ENCODE peak calls at places on chromosome 2, in six cellular contexts. S, C, A, R, N and Q are unnamed samples.

GRCh38 chr2:8645176-8645831 is 36.6 kb upstream of the ID2 start:
- DNase-seq in A (no peak), N (no peak), S (no peak), R (no peak), C (no peak), Q (no peak)

GRCh38 chr2:208006833-208007232 is 18.5 kb downstream of the PLEKHM3 start:
- DNase-seq in C (peak), A (no peak), N (no peak), S (no peak), R (no peak), Q (no peak)

GRCh38 chr2:37829202-37829601 is 95.9 kb upstream of the RMDN2 start:
- DNase-seq in R (no peak), N (no peak), C (peak), S (no peak), A (no peak), Q (no peak)

GRCh38 chr2:144132357-144132756 is 387.6 kb downstream of the ZEB2 start:
- DNase-seq in N (no peak), A (no peak), S (no peak), R (no peak), C (peak), Q (no peak)

GRCh38 chr2:73235315-73236028 is 1.4 kb downstream of the CCT7 start:
- DNase-seq in R (no peak), A (no peak), N (no peak), C (no peak), S (peak), Q (no peak)

GRCh38 chr2:86079981-86080911 is 25.4 kb downstream of the POLR1A start:
- DNase-seq in C (peak), R (peak), A (peak), S (peak), N (peak), Q (peak)

GRCh38 chr2:170500770-170501169 is 214.4 kb upstream of the SP5 start:
- DNase-seq in A (no peak), N (no peak), S (no peak), R (no peak), C (peak), Q (no peak)

GRCh38 chr2:30288576-30288975 is 57.2 kb downstream of the LBH start:
- DNase-seq in A (no peak), C (no peak), S (no peak), R (no peak), N (no peak), Q (no peak)

GRCh38 chr2:27238976-27239375 is 21.8 kb downstream of the CAD start:
- DNase-seq in A (no peak), N (no peak), R (no peak), C (no peak), S (no peak), Q (no peak)

GRCh38 chr2:241194811-241195210 is 6.3 kb downstream of the ANO7 start:
- DNase-seq in R (no peak), C (no peak), A (no peak), S (peak), N (no peak), Q (no peak)

GRCh38 chr2:11362781-11363099 is 18.3 kb upstream of the ROCK2 start:
- DNase-seq in C (no peak), N (no peak), R (no peak), S (no peak), A (no peak), Q (no peak)

GRCh38 chr2:237118731-237119130 is 33.0 kb downstream of the COPS8 start:
- DNase-seq in A (no peak), C (peak), S (no peak), N (no peak), R (no peak), Q (no peak)

GRCh38 chr2:237955640-237956401 is 11.0 kb upstream of the UBE2F start:
- DNase-seq in A (peak), C (no peak), N (no peak), R (peak), S (peak), Q (no peak)

GRCh38 chr2:49271060-49271665 is 116.8 kb upstream of the FSHR start:
- DNase-seq in R (no peak), A (no peak), S (no peak), C (no peak), N (no peak), Q (no peak)

GRCh38 chr2:2028041-2028440 is 283.7 kb upstream of the PXDN start:
- DNase-seq in S (no peak), C (no peak), N (no peak), A (no peak), R (no peak), Q (no peak)

GRCh38 chr2:171630812-171631626 is 56.2 kb upstream of the DYNC1I2 start:
- DNase-seq in R (no peak), A (peak), C (no peak), N (peak), S (no peak), Q (no peak)

GRCh38 chr2:177763532-177764265 is 308.9 kb downstream of the PDE11A start:
- DNase-seq in A (peak), R (peak), N (peak), C (peak), S (peak), Q (no peak)

GRCh38 chr2:162629085-162629484 is 209.5 kb downstream of the KCNH7 start:
- DNase-seq in N (no peak), A (no peak), S (no peak), R (no peak), C (no peak), Q (no peak)

GRCh38 chr2:52368141-52368540 is 1336.2 kb upstream of the NRXN1 start:
- DNase-seq in N (no peak), C (no peak), R (no peak), A (no peak), S (no peak), Q (no peak)

GRCh38 chr2:10097352-10098148 is 17.3 kb upstream of the CYS1 start:
- DNase-seq in S (peak), R (peak), A (peak), N (peak), C (peak), Q (no peak)

GRCh38 chr2:152445791-152446201 is 110.8 kb downstream of the FMNL2 start:
- DNase-seq in S (no peak), N (no peak), C (peak), R (no peak), A (no peak), Q (no peak)

GRCh38 chr2:174035981-174036742 is 71.0 kb upstream of the SP3 start:
- DNase-seq in C (peak), N (peak), S (no peak), R (no peak), A (no peak), Q (no peak)

GRCh38 chr2:29066989-29067605 is 7.2 kb downstream of the PCARE start:
- DNase-seq in C (peak), A (no peak), N (no peak), R (no peak), S (peak), Q (no peak)

GRCh38 chr2:11744631-11745394 is 1.6 kb upstream of the LPIN1 start:
- DNase-seq in S (peak), C (peak), R (peak), A (peak), N (peak), Q (no peak)

GRCh38 chr2:178542569-178542968 is 62.3 kb downstream of the PLEKHA3 start:
- DNase-seq in S (no peak), A (no peak), C (no peak), N (no peak), R (no peak), Q (no peak)

GRCh38 chr2:20663196-20664070 is 3.5 kb upstream of the GDF7 start:
- DNase-seq in S (peak), C (no peak), R (peak), N (no peak), A (no peak), Q (no peak)

GRCh38 chr2:158255257-158255656 is 153.6 kb downstream of the UPP2 start:
- DNase-seq in C (no peak), R (no peak), N (no peak), S (no peak), A (no peak), Q (no peak)

GRCh38 chr2:75640621-75641121 is 5.9 kb upstream of the MRPL19 start:
- DNase-seq in N (peak), S (peak), C (peak), R (peak), A (peak), Q (no peak)

GRCh38 chr2:197256021-197256420 is 54.6 kb downstream of the ANKRD44 start:
- DNase-seq in C (no peak), A (no peak), N (no peak), S (no peak), R (no peak), Q (no peak)

GRCh38 chr2:68282814-68283812 is 30.8 kb upstream of the PPP3R1 start:
- DNase-seq in R (no peak), A (peak), C (peak), S (no peak), N (peak), Q (no peak)

DNA sequence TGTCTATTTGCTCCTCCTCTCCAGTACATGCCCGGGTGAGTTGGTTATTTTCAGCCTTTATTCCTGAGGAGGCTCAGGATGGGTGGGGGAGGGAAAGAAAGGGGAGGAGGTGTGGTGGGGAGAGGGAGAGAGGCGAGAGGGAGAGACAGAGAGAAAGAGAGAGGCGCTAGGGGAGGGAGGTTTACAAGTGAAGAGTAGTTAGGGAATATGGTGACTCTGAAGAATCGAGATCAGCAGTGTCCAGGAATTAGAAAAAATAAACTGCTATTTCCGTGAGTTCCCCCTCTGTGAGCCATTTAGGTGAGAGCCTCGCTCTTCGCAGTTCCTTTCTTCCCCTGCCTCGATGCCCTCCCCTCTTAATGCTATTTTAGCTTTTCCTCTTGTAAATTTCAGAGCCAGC is 138.9 kb downstream of the MEIS1 start:
- DNase-seq in C (peak), N (no peak), A (peak), S (peak), R (peak), Q (no peak)
- H3K9ac ChIP-seq in C (peak), N (no peak), A (no peak), S (no peak), R (no peak), Q (peak)

GRCh38 chr2:43020990-43021677 is 205.3 kb downstream of the ZFP36L2 start:
- DNase-seq in N (no peak), C (no peak), S (no peak), A (no peak), R (no peak), Q (no peak)

GRCh38 chr2:43019025-43019367 is 207.4 kb downstream of the ZFP36L2 start:
- DNase-seq in N (no peak), S (peak), R (no peak), A (no peak), C (no peak), Q (no peak)

GRCh38 chr2:43020296-43020695 is 206.1 kb downstream of the ZFP36L2 start:
- DNase-seq in S (peak), A (no peak), R (no peak), N (no peak), C (no peak), Q (no peak)

GRCh38 chr2:43019536-43020183 is 206.7 kb downstream of the ZFP36L2 start:
- DNase-seq in C (no peak), R (no peak), N (no peak), A (no peak), S (peak), Q (no peak)

GRCh38 chr2:43018179-43019024 is 208.0 kb downstream of the ZFP36L2 start:
- DNase-seq in A (no peak), S (peak), R (no peak), C (peak), N (no peak), Q (no peak)
- H3K27ac ChIP-seq in A (no peak), S (no peak), R (no peak), C (peak), N (no peak), Q (no peak)

GRCh38 chr2:110770308-110770695 is 37.9 kb downstream of the ACOXL start:
- DNase-seq in R (no peak), S (no peak), C (no peak), N (no peak), A (peak), Q (no peak)
- H3K9ac ChIP-seq in R (no peak), S (no peak), C (no peak), N (no peak), A (no peak), Q (no peak)

DNA sequence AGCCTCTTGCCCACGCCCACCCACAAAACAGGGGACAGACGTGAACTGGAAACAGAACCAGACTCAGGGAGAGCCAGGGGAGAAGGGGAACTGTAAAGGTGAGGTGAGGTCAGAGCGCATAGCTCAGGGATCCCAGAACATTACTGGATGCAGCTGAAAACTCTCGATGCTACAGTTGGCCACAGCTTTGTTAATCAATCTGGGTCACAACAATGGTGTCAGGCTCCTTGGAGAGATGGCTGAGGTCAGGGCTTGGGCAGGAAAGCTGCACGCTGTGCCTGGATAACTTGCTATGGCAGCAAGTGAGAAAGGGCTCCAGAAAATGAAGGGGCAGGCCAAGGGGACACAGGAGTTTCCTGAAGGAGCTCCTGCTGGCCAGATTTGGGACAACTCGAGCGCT is 263.3 kb downstream of the TFCP2L1 start:
- DNase-seq in R (no peak), C (no peak), S (peak), N (no peak), A (no peak), Q (no peak)
- H3K27ac ChIP-seq in R (no peak), C (no peak), S (no peak), N (no peak), A (no peak), Q (no peak)

GRCh38 chr2:239348563-239349447 is 52.0 kb downstream of the HDAC4 start:
- DNase-seq in A (no peak), R (no peak), N (no peak), S (no peak), C (no peak), Q (no peak)
- H3K9ac ChIP-seq in A (no peak), R (no peak), N (no peak), S (no peak), C (no peak), Q (no peak)

DNA sequence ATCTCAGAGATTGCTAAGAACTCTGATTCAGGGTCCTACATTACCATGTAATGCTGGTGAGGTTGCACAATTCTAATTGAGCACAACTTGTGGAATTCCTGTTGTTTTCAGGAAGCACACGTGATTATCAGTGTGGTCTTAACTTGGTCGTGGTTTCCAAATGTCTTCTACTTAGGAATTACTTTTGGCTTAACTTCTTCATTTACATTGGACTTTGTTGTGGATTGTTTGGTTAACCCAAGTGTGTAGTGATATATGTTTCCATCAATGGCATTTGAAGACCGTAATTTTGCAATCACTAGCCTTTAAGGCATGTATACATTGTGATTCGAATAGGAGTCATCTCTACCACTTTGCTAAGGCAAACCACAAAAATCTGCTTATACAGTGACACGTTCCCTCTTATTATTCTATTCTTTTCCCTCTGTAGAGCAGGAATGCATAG is 373.3 kb downstream of the IRS1 start:
- DNase-seq in C (peak), N (no peak), R (no peak), S (no peak), A (no peak), Q (peak)
- H3K27ac ChIP-seq in C (no peak), N (no peak), R (no peak), S (no peak), A (no peak), Q (peak)

GRCh38 chr2:33384562-33384961 is 91.9 kb upstream of the RASGRP3 start:
- DNase-seq in C (no peak), R (no peak), S (no peak), N (no peak), A (no peak), Q (no peak)
- H3K9ac ChIP-seq in C (no peak), R (no peak), S (no peak), N (no peak), A (no peak), Q (no peak)

GRCh38 chr2:200026838-200027237 is 71.5 kb downstream of the MAIP1 start:
- DNase-seq in A (no peak), N (no peak), R (no peak), S (no peak), C (peak), Q (no peak)
- H3K27ac ChIP-seq in A (no peak), N (no peak), R (no peak), S (no peak), C (no peak), Q (no peak)

GRCh38 chr2:104965900-104966299 is 72.0 kb upstream of the MRPS9 start:
- DNase-seq in R (peak), N (no peak), A (peak), C (no peak), S (no peak), Q (no peak)

GRCh38 chr2:104975371-104975770 is 62.5 kb upstream of the MRPS9 start:
- DNase-seq in A (no peak), S (no peak), C (no peak), N (no peak), R (no peak), Q (no peak)

DNA sequence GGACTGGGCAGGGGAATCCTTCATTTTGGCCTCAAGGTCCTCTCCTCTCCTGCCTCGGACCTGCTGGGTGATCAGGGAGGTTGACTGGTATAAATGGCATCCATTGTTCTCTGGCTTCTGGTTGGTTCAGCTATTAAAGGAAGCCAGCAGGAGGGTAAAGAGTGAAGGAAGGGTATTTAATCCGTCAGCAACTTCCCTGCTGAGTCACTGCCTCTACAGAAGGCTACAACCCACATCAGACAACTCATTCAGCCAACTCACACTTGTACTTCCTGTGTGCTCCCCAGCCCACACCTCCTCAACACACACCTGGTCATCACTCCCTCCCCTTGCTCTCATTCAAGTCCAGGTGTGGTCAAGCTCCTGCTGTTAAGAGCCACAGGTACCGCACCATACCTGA is 68.3 kb upstream of the MRPS9 start:
- DNase-seq in C (no peak), A (peak), S (peak), R (peak), N (no peak), Q (no peak)
- H3K9ac ChIP-seq in C (no peak), A (no peak), S (no peak), R (no peak), N (no peak), Q (no peak)